ENCODE peak calls at places on chromosomes 12 and 14, in five cellular contexts. One of them, this sample, is unnamed.
A peak's percentile ranks its signal among the peaks of the same experiment; 100 is the strongest.

GRCh38 chr12:55036326-55036725 is 16.6 kb downstream of the NEUROD4 start:
- DNase-seq in tibial artery: no peak
- DNase-seq in CD4-positive, alpha-beta memory T cell: peak; percentile 8
- DNase-seq in OCI-LY7: peak; percentile 24
- DNase-seq in Panc1: no peak
- DNase-seq in this sample: no peak

GRCh38 chr14:54796961-54797360 is 105.7 kb downstream of the GCH1 start:
- DNase-seq in Panc1: no peak
- DNase-seq in tibial artery: no peak
- DNase-seq in OCI-LY7: no peak
- DNase-seq in CD4-positive, alpha-beta memory T cell: no peak
- DNase-seq in this sample: no peak

GRCh38 chr12:80353254-80353653 is 90.8 kb upstream of the PTPRQ start:
- DNase-seq in Panc1: no peak
- DNase-seq in OCI-LY7: no peak
- DNase-seq in CD4-positive, alpha-beta memory T cell: no peak
- DNase-seq in tibial artery: no peak
- DNase-seq in this sample: no peak

GRCh38 chr12:121786441-121786825 is 7.1 kb downstream of the RHOF start:
- DNase-seq in Panc1: no peak
- DNase-seq in CD4-positive, alpha-beta memory T cell: peak; percentile 46
- DNase-seq in OCI-LY7: no peak
- DNase-seq in tibial artery: no peak
- DNase-seq in this sample: no peak

GRCh38 chr12:53492188-53492587 is 7.1 kb downstream of the MAP3K12 start:
- DNase-seq in CD4-positive, alpha-beta memory T cell: peak; percentile 17
- DNase-seq in tibial artery: peak; percentile 29
- DNase-seq in Panc1: no peak
- DNase-seq in OCI-LY7: no peak
- DNase-seq in this sample: no peak

GRCh38 chr12:42588308-42588836 is 1.2 kb downstream of the PRICKLE1 start:
- DNase-seq in CD4-positive, alpha-beta memory T cell: no peak
- DNase-seq in OCI-LY7: no peak
- DNase-seq in tibial artery: no peak
- DNase-seq in Panc1: no peak
- DNase-seq in this sample: peak; percentile 35

GRCh38 chr12:15688202-15688736 is 100.9 kb downstream of the EPS8 start:
- DNase-seq in Panc1: peak; percentile 46
- DNase-seq in CD4-positive, alpha-beta memory T cell: no peak
- DNase-seq in OCI-LY7: no peak
- DNase-seq in tibial artery: peak; percentile 86
- DNase-seq in this sample: peak; percentile 9

GRCh38 chr14:49633650-49634546 is 1.1 kb downstream of the DNAAF2 start:
- DNase-seq in OCI-LY7: peak; percentile 98
- DNase-seq in CD4-positive, alpha-beta memory T cell: peak; percentile 94
- DNase-seq in Panc1: peak; percentile 61
- DNase-seq in tibial artery: peak; percentile 96
- DNase-seq in this sample: peak; percentile 97

GRCh38 chr12:5003025-5003666 is 40.5 kb upstream of the KCNA5 start:
- DNase-seq in CD4-positive, alpha-beta memory T cell: peak; percentile 12
- DNase-seq in tibial artery: peak; percentile 73
- DNase-seq in Panc1: peak; percentile 69
- DNase-seq in OCI-LY7: peak; percentile 63
- DNase-seq in this sample: peak; percentile 61

GRCh38 chr12:31732926-31733548 is 4.2 kb upstream of the AMN1 start:
- DNase-seq in tibial artery: no peak
- DNase-seq in Panc1: peak; percentile 91
- DNase-seq in OCI-LY7: no peak
- DNase-seq in CD4-positive, alpha-beta memory T cell: no peak
- DNase-seq in this sample: no peak

GRCh38 chr12:124532947-124533346 is 34.5 kb downstream of the NCOR2 start:
- DNase-seq in Panc1: no peak
- DNase-seq in tibial artery: no peak
- DNase-seq in OCI-LY7: no peak
- DNase-seq in CD4-positive, alpha-beta memory T cell: no peak
- DNase-seq in this sample: no peak

GRCh38 chr12:58576071-58576470 is 344.2 kb downstream of the LRIG3 start:
- DNase-seq in Panc1: no peak
- DNase-seq in CD4-positive, alpha-beta memory T cell: no peak
- DNase-seq in tibial artery: no peak
- DNase-seq in OCI-LY7: no peak
- DNase-seq in this sample: no peak

GRCh38 chr12:54569995-54570531 is 18.4 kb downstream of the PPP1R1A start:
- DNase-seq in tibial artery: peak; percentile 32
- DNase-seq in OCI-LY7: no peak
- DNase-seq in CD4-positive, alpha-beta memory T cell: no peak
- DNase-seq in Panc1: no peak
- DNase-seq in this sample: no peak

GRCh38 chr14:52538648-52539047 is 13.7 kb downstream of the TXNDC16 start:
- DNase-seq in OCI-LY7: no peak
- DNase-seq in Panc1: no peak
- DNase-seq in tibial artery: no peak
- DNase-seq in CD4-positive, alpha-beta memory T cell: no peak
- DNase-seq in this sample: no peak

GRCh38 chr12:92059976-92060375 is 85.7 kb downstream of the BTG1 start:
- DNase-seq in CD4-positive, alpha-beta memory T cell: no peak
- DNase-seq in OCI-LY7: no peak
- DNase-seq in tibial artery: no peak
- DNase-seq in Panc1: no peak
- DNase-seq in this sample: no peak

GRCh38 chr14:78341827-78342389 is 171.7 kb downstream of the NRXN3 start:
- DNase-seq in OCI-LY7: no peak
- DNase-seq in CD4-positive, alpha-beta memory T cell: no peak
- DNase-seq in tibial artery: no peak
- DNase-seq in Panc1: no peak
- DNase-seq in this sample: no peak

GRCh38 chr14:95998656-95999055 is 40.5 kb upstream of the C14orf132 start:
- DNase-seq in tibial artery: no peak
- DNase-seq in Panc1: no peak
- DNase-seq in OCI-LY7: peak; percentile 10
- DNase-seq in CD4-positive, alpha-beta memory T cell: no peak
- DNase-seq in this sample: no peak

GRCh38 chr12:91418691-91419090 is 236.1 kb upstream of the DCN start:
- DNase-seq in CD4-positive, alpha-beta memory T cell: no peak
- DNase-seq in tibial artery: no peak
- DNase-seq in OCI-LY7: no peak
- DNase-seq in Panc1: no peak
- DNase-seq in this sample: no peak

GRCh38 chr14:68966872-68967301 is 12.2 kb downstream of the ACTN1 start:
- DNase-seq in Panc1: no peak
- DNase-seq in tibial artery: no peak
- DNase-seq in OCI-LY7: no peak
- DNase-seq in CD4-positive, alpha-beta memory T cell: no peak
- DNase-seq in this sample: peak; percentile 69

GRCh38 chr12:124422142-124422569 is 127.3 kb downstream of the RFLNA start:
- DNase-seq in CD4-positive, alpha-beta memory T cell: no peak
- DNase-seq in tibial artery: peak; percentile 93
- DNase-seq in Panc1: no peak
- DNase-seq in OCI-LY7: no peak
- DNase-seq in this sample: no peak

GRCh38 chr14:95290769-95291440 is 28.8 kb downstream of the CLMN start:
- DNase-seq in CD4-positive, alpha-beta memory T cell: no peak
- DNase-seq in OCI-LY7: peak; percentile 43
- DNase-seq in Panc1: no peak
- DNase-seq in tibial artery: peak; percentile 65
- DNase-seq in this sample: peak; percentile 80

GRCh38 chr12:114166360-114166759 is 200.2 kb upstream of the RBM19 start:
- DNase-seq in Panc1: no peak
- DNase-seq in tibial artery: no peak
- DNase-seq in CD4-positive, alpha-beta memory T cell: no peak
- DNase-seq in OCI-LY7: peak; percentile 14
- DNase-seq in this sample: peak; percentile 47

GRCh38 chr12:109817627-109818231 is 15.5 kb downstream of the TRPV4 start:
- DNase-seq in Panc1: no peak
- DNase-seq in OCI-LY7: no peak
- DNase-seq in tibial artery: no peak
- DNase-seq in CD4-positive, alpha-beta memory T cell: no peak
- DNase-seq in this sample: no peak

GRCh38 chr14:57982802-57983201 is 116.9 kb upstream of the SLC35F4 start:
- DNase-seq in Panc1: no peak
- DNase-seq in CD4-positive, alpha-beta memory T cell: no peak
- DNase-seq in tibial artery: no peak
- DNase-seq in OCI-LY7: no peak
- DNase-seq in this sample: peak; percentile 36

GRCh38 chr12:93098077-93098476 is 169.0 kb upstream of the EEA1 start:
- DNase-seq in Panc1: peak; percentile 13
- DNase-seq in tibial artery: no peak
- DNase-seq in CD4-positive, alpha-beta memory T cell: peak; percentile 60
- DNase-seq in OCI-LY7: peak; percentile 87
- DNase-seq in this sample: peak; percentile 63

GRCh38 chr14:95507701-95508103 is 8.7 kb downstream of the SYNE3 start:
- DNase-seq in tibial artery: peak; percentile 81
- DNase-seq in OCI-LY7: no peak
- DNase-seq in Panc1: no peak
- DNase-seq in CD4-positive, alpha-beta memory T cell: no peak
- DNase-seq in this sample: peak; percentile 78

GRCh38 chr14:97592341-97592980 is 795.3 kb downstream of the VRK1 start:
- DNase-seq in CD4-positive, alpha-beta memory T cell: peak; percentile 14
- DNase-seq in tibial artery: no peak
- DNase-seq in Panc1: no peak
- DNase-seq in OCI-LY7: no peak
- DNase-seq in this sample: no peak

GRCh38 chr14:105168979-105169507 is 467 bp upstream of the JAG2 start:
- DNase-seq in Panc1: no peak
- DNase-seq in CD4-positive, alpha-beta memory T cell: peak; percentile 40
- DNase-seq in tibial artery: no peak
- DNase-seq in OCI-LY7: peak; percentile 55
- DNase-seq in this sample: no peak

GRCh38 chr12:49698619-49699545 is 8.3 kb downstream of the FMNL3 start:
- DNase-seq in tibial artery: peak; percentile 76
- DNase-seq in OCI-LY7: peak; percentile 88
- DNase-seq in CD4-positive, alpha-beta memory T cell: peak; percentile 28
- DNase-seq in Panc1: no peak
- DNase-seq in this sample: no peak

GRCh38 chr12:49702676-49703228 is 4.5 kb downstream of the FMNL3 start:
- DNase-seq in OCI-LY7: no peak
- DNase-seq in CD4-positive, alpha-beta memory T cell: no peak
- DNase-seq in Panc1: no peak
- DNase-seq in tibial artery: no peak
- DNase-seq in this sample: no peak

GRCh38 chr12:49693931-49694439 is 13.2 kb downstream of the FMNL3 start:
- DNase-seq in CD4-positive, alpha-beta memory T cell: no peak
- DNase-seq in Panc1: no peak
- DNase-seq in OCI-LY7: no peak
- DNase-seq in tibial artery: no peak
- DNase-seq in this sample: no peak

GRCh38 chr12:49702009-49702408 is 5.2 kb downstream of the FMNL3 start:
- DNase-seq in tibial artery: no peak
- DNase-seq in OCI-LY7: peak; percentile 56
- DNase-seq in CD4-positive, alpha-beta memory T cell: no peak
- DNase-seq in Panc1: no peak
- DNase-seq in this sample: no peak

GRCh38 chr12:49697808-49698207 is 9.4 kb downstream of the FMNL3 start:
- DNase-seq in OCI-LY7: no peak
- DNase-seq in tibial artery: no peak
- DNase-seq in CD4-positive, alpha-beta memory T cell: no peak
- DNase-seq in Panc1: no peak
- DNase-seq in this sample: no peak
- H3K4me1 ChIP-seq in OCI-LY7: peaks cover 78% of the 10 kb centered on the region
- H3K4me1 ChIP-seq in tibial artery: peaks cover 23% of the 10 kb centered on the region
- H3K4me1 ChIP-seq in CD4-positive, alpha-beta memory T cell: peaks cover 23% of the 10 kb centered on the region
- H3K4me1 ChIP-seq in Panc1: no peaks in the 10 kb centered on the region
- H3K4me1 ChIP-seq in this sample: peaks cover 9% of the 10 kb centered on the region

GRCh38 chr14:59871166-59871495 is 555 bp upstream of the RTN1 start:
- DNase-seq in Panc1: no peak
- DNase-seq in tibial artery: no peak
- DNase-seq in OCI-LY7: no peak
- DNase-seq in CD4-positive, alpha-beta memory T cell: no peak
- DNase-seq in this sample: no peak
- H3K4me3 ChIP-seq in Panc1: peak overlapping the region; percentile 39
- H3K4me3 ChIP-seq in tibial artery: peak overlapping the region; percentile 76
- H3K4me3 ChIP-seq in OCI-LY7: no peak overlapping the region
- H3K4me3 ChIP-seq in CD4-positive, alpha-beta memory T cell: no peak overlapping the region
- H3K4me3 ChIP-seq in this sample: peak overlapping the region; percentile 41

GRCh38 chr12:130795906-130796305 is 43.1 kb downstream of the STX2 start:
- DNase-seq in tibial artery: no peak
- DNase-seq in OCI-LY7: no peak
- DNase-seq in Panc1: no peak
- DNase-seq in CD4-positive, alpha-beta memory T cell: no peak
- DNase-seq in this sample: no peak

GRCh38 chr12:130800312-130800711 is 38.7 kb downstream of the STX2 start:
- DNase-seq in CD4-positive, alpha-beta memory T cell: no peak
- DNase-seq in tibial artery: no peak
- DNase-seq in OCI-LY7: no peak
- DNase-seq in Panc1: no peak
- DNase-seq in this sample: no peak

GRCh38 chr12:130799051-130799450 is 40.0 kb downstream of the STX2 start:
- DNase-seq in tibial artery: no peak
- DNase-seq in OCI-LY7: no peak
- DNase-seq in Panc1: no peak
- DNase-seq in CD4-positive, alpha-beta memory T cell: no peak
- DNase-seq in this sample: no peak

GRCh38 chr12:130792926-130793849 is 45.9 kb downstream of the STX2 start:
- DNase-seq in CD4-positive, alpha-beta memory T cell: no peak
- DNase-seq in tibial artery: no peak
- DNase-seq in Panc1: no peak
- DNase-seq in OCI-LY7: no peak
- DNase-seq in this sample: no peak

GRCh38 chr12:130796985-130797686 is 41.9 kb downstream of the STX2 start:
- DNase-seq in Panc1: no peak
- DNase-seq in OCI-LY7: no peak
- DNase-seq in CD4-positive, alpha-beta memory T cell: peak; percentile 63
- DNase-seq in tibial artery: no peak
- DNase-seq in this sample: no peak
- H3K36me3 ChIP-seq in Panc1: peaks cover 6% of the 10 kb centered on the region
- H3K36me3 ChIP-seq in OCI-LY7: peaks cover 53% of the 10 kb centered on the region
- H3K36me3 ChIP-seq in CD4-positive, alpha-beta memory T cell: peaks cover 13% of the 10 kb centered on the region
- H3K36me3 ChIP-seq in tibial artery: peaks cover 44% of the 10 kb centered on the region
- H3K36me3 ChIP-seq in this sample: peaks cover 28% of the 10 kb centered on the region

DNA sequence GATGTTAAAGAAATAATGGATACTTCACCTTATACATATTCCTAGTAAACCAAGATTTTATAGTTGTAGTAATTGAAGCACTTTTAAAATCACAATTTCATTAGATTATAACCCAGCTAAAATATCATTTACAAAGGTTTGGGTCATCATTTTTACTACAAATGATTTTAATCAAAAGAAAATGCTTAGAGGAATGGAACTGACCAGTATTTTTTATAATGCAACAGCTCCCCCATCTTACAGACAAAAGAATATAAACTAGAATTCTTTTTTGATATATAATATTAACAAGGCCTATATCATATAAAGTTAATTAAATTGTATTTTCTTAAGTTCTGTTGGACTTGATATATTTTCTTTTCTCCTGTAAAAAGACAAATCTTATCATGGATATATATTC is 20.4 kb upstream of the LRFN5 start:
- DNase-seq in CD4-positive, alpha-beta memory T cell: no peak
- DNase-seq in OCI-LY7: no peak
- DNase-seq in Panc1: no peak
- DNase-seq in tibial artery: no peak
- DNase-seq in this sample: no peak
- H3K4me1 ChIP-seq in CD4-positive, alpha-beta memory T cell: no peaks in the 10 kb centered on the region
- H3K4me1 ChIP-seq in OCI-LY7: no peaks in the 10 kb centered on the region
- H3K4me1 ChIP-seq in Panc1: no peaks in the 10 kb centered on the region
- H3K4me1 ChIP-seq in tibial artery: no peaks in the 10 kb centered on the region
- H3K4me1 ChIP-seq in this sample: no peaks in the 10 kb centered on the region

This sample was measured in BE2C.